ENCODE peak calls at places on chromosomes 7 and 10, in four cellular contexts. M, I, E and D are unnamed samples.

GRCh38 chr10:131082991-131083465 is 228.5 kb downstream of the TCERG1L start:
- DNase-seq in M (no peak), I (no peak), E (no peak), D (no peak)

GRCh38 chr10:77282163-77282562 is 355.4 kb downstream of the KCNMA1 start:
- DNase-seq in M (no peak), I (no peak), E (no peak), D (peak)

GRCh38 chr10:124123141-124123540 is 29.7 kb upstream of the CHST15 start:
- DNase-seq in M (no peak), I (no peak), E (no peak), D (peak)

GRCh38 chr10:88881335-88881734 is 1.3 kb downstream of the STAMBPL1 start:
- DNase-seq in M (no peak), I (no peak), E (no peak), D (no peak)

GRCh38 chr7:70659263-70659662 is 472.7 kb upstream of the GALNT17 start:
- DNase-seq in M (no peak), I (no peak), E (no peak), D (no peak)

GRCh38 chr7:112400141-112400540 is 50.1 kb upstream of the IFRD1 start:
- DNase-seq in M (no peak), I (no peak), E (no peak), D (no peak)

GRCh38 chr7:3861941-3862340 is 560.9 kb downstream of the SDK1 start:
- DNase-seq in M (no peak), I (no peak), E (no peak), D (peak)

GRCh38 chr10:27614776-27615175 is 110.7 kb downstream of the RAB18 start:
- DNase-seq in M (no peak), I (no peak), E (no peak), D (peak)

GRCh38 chr10:10730644-10731043 is 287.0 kb upstream of the CELF2 start:
- DNase-seq in M (no peak), I (no peak), E (no peak), D (no peak)

GRCh38 chr7:146112755-146113154 is 3.8 kb upstream of the CNTNAP2 start:
- DNase-seq in M (no peak), I (no peak), E (no peak), D (no peak)

GRCh38 chr7:111025013-111025412 is 65.9 kb upstream of the LRRN3 start:
- DNase-seq in M (no peak), I (no peak), E (no peak), D (no peak)

GRCh38 chr7:127586346-127586745 is 950 bp upstream of the GCC1 start:
- DNase-seq in M (no peak), I (no peak), E (no peak), D (peak)

DNA sequence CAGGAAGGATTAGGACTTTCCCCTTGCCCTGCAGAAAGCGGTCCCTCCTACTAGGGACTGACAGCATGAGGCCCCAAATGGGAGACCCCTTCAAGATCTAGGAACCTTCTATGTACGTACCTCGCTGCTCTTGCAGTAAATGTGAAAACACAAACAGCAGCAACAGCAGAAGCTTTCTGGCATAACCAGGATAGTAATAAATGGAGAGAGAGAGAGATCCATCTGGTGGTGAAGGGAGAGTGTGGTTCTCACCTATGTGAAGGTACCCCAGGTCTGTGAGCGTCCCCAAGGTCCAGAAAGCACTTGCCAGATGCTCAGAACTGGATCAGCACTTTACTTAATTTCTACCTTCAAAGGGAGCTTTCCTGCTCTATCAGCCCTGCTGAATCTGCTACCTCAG is 592.7 kb downstream of the PARD3 start:
- DNase-seq in M (no peak), I (no peak), E (no peak), D (no peak)
- H2BK12ac ChIP-seq in M (peak), I (no peak), E (no peak), D (no peak)

GRCh38 chr7:1536105-1536767 is 5.7 kb downstream of the MAFK start:
- DNase-seq in M (no peak), I (no peak), E (no peak), D (no peak)
- H2BK12ac ChIP-seq in M (peak), I (no peak), E (peak), D (peak)

GRCh38 chr10:33132626-33133025 is 174.6 kb upstream of the ITGB1 start:
- DNase-seq in M (no peak), I (peak), E (no peak), D (no peak)
- H2BK12ac ChIP-seq in M (no peak), I (no peak), E (no peak), D (no peak)

GRCh38 chr7:44103941-44104879 is at the start of gene AEBP1:
- DNase-seq in M (peak), I (peak), E (peak), D (peak)

GRCh38 chr7:44102846-44103565 is 1.1 kb upstream of the AEBP1 start:
- DNase-seq in M (no peak), I (no peak), E (no peak), D (no peak)

GRCh38 chr7:44104880-44105771 is 981 bp downstream of the AEBP1 start:
- DNase-seq in M (peak), I (no peak), E (peak), D (no peak)

GRCh38 chr7:44101966-44102845 is 1.9 kb upstream of the AEBP1 start:
- DNase-seq in M (no peak), I (no peak), E (no peak), D (no peak)

GRCh38 chr7:44103566-44103940 is 592 bp upstream of the AEBP1 start:
- DNase-seq in M (no peak), I (no peak), E (no peak), D (no peak)
- H2BK12ac ChIP-seq in M (peak), I (no peak), E (peak), D (no peak)

DNA sequence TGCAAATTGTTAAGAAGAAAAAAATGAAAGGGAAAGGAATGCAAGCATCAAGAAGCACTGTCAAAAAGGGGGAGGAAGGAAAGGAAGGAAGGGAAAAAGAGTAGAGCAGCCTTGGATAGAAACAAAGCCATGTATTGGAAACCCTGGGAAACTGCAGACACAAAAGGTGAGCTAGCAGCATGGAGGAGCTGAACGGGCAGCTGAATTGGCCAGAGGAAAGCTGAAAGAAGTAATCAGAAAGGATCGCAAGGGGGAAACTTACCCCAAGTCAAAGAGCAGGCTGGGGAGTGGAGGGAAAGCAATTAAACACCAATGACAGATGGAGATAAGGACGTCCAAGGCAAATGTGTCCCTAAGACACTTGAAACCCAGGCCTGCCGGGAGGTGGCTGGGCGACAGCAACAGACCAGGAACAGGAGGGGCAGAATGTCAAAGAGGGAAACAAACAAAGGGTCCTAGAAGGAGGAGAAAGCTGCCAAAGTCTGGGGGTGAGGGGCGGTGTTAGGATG is 93.8 kb upstream of the SVIL start:
- DNase-seq in M (peak), I (no peak), E (no peak), D (no peak)
- H2BK12ac ChIP-seq in M (no peak), I (no peak), E (peak), D (peak)

GRCh38 chr10:114271014-114271778 is 32.1 kb downstream of the VWA2 start:
- DNase-seq in M (no peak), I (no peak), E (no peak), D (no peak)
- H2BK12ac ChIP-seq in M (no peak), I (no peak), E (no peak), D (no peak)

GRCh38 chr10:71857934-71858890 is 7.2 kb upstream of the PSAP start:
- DNase-seq in M (no peak), I (no peak), E (no peak), D (no peak)
- H2BK12ac ChIP-seq in M (no peak), I (no peak), E (no peak), D (no peak)